ENCODE peak calls at places on chromosomes 5 and 9, in seven cellular contexts. One of them, this sample, is unnamed.

GRCh38 chr5:150573867-150574817 is 66.2 kb downstream of the NDST1 start:
- DNase-seq in stimulated activated naive CD8-positive, alpha-beta T cell treated with anti-CD3 and anti-CD28 coated beads, Interleukin-15, amount 100 ng/mL, for 72 hours: no peak
- DNase-seq in IMR-90: no peak
- DNase-seq in astrocyte of the spinal cord: no peak
- DNase-seq in NCI-H146: no peak
- DNase-seq in LHCN-M2: no peak
- DNase-seq in anterior cingulate cortex: no peak
- DNase-seq in this sample: no peak

GRCh38 chr5:102718819-102719218 is 36.3 kb upstream of the PAM start:
- DNase-seq in anterior cingulate cortex: no peak
- DNase-seq in stimulated activated naive CD8-positive, alpha-beta T cell treated with anti-CD3 and anti-CD28 coated beads, Interleukin-15, amount 100 ng/mL, for 72 hours: no peak
- DNase-seq in astrocyte of the spinal cord: no peak
- DNase-seq in LHCN-M2: peak; percentile 20
- DNase-seq in IMR-90: no peak
- DNase-seq in NCI-H146: no peak
- DNase-seq in this sample: no peak

GRCh38 chr5:59174248-59174844 is 591.5 kb downstream of the RAB3C start:
- DNase-seq in stimulated activated naive CD8-positive, alpha-beta T cell treated with anti-CD3 and anti-CD28 coated beads, Interleukin-15, amount 100 ng/mL, for 72 hours: no peak
- DNase-seq in NCI-H146: peak; percentile 52
- DNase-seq in anterior cingulate cortex: no peak
- DNase-seq in astrocyte of the spinal cord: peak; percentile 85
- DNase-seq in LHCN-M2: peak; percentile 80
- DNase-seq in IMR-90: peak; percentile 87
- DNase-seq in this sample: no peak

GRCh38 chr5:157215143-157215825 is 34.6 kb downstream of the ITK start:
- DNase-seq in NCI-H146: no peak
- DNase-seq in LHCN-M2: no peak
- DNase-seq in IMR-90: no peak
- DNase-seq in anterior cingulate cortex: no peak
- DNase-seq in astrocyte of the spinal cord: no peak
- DNase-seq in stimulated activated naive CD8-positive, alpha-beta T cell treated with anti-CD3 and anti-CD28 coated beads, Interleukin-15, amount 100 ng/mL, for 72 hours: no peak
- DNase-seq in this sample: no peak

GRCh38 chr5:76474377-76474776 is 71.3 kb downstream of the IQGAP2 start:
- DNase-seq in LHCN-M2: no peak
- DNase-seq in stimulated activated naive CD8-positive, alpha-beta T cell treated with anti-CD3 and anti-CD28 coated beads, Interleukin-15, amount 100 ng/mL, for 72 hours: no peak
- DNase-seq in astrocyte of the spinal cord: no peak
- DNase-seq in anterior cingulate cortex: no peak
- DNase-seq in IMR-90: no peak
- DNase-seq in NCI-H146: no peak
- DNase-seq in this sample: no peak

GRCh38 chr5:149419532-149420485 is 40.7 kb upstream of the IL17B start:
- DNase-seq in anterior cingulate cortex: no peak
- DNase-seq in NCI-H146: no peak
- DNase-seq in stimulated activated naive CD8-positive, alpha-beta T cell treated with anti-CD3 and anti-CD28 coated beads, Interleukin-15, amount 100 ng/mL, for 72 hours: no peak
- DNase-seq in LHCN-M2: no peak
- DNase-seq in astrocyte of the spinal cord: no peak
- DNase-seq in IMR-90: no peak
- DNase-seq in this sample: no peak

GRCh38 chr9:120583958-120584369 is 4.0 kb upstream of the CDK5RAP2 start:
- DNase-seq in IMR-90: peak; percentile 93
- DNase-seq in astrocyte of the spinal cord: peak; percentile 92
- DNase-seq in anterior cingulate cortex: peak; percentile 65
- DNase-seq in stimulated activated naive CD8-positive, alpha-beta T cell treated with anti-CD3 and anti-CD28 coated beads, Interleukin-15, amount 100 ng/mL, for 72 hours: peak; percentile 12
- DNase-seq in NCI-H146: peak; percentile 85
- DNase-seq in LHCN-M2: peak; percentile 99
- DNase-seq in this sample: peak; percentile 80

GRCh38 chr5:141902416-141902815 is 21.3 kb upstream of the DELE1 start:
- DNase-seq in astrocyte of the spinal cord: no peak
- DNase-seq in stimulated activated naive CD8-positive, alpha-beta T cell treated with anti-CD3 and anti-CD28 coated beads, Interleukin-15, amount 100 ng/mL, for 72 hours: no peak
- DNase-seq in anterior cingulate cortex: no peak
- DNase-seq in IMR-90: no peak
- DNase-seq in LHCN-M2: no peak
- DNase-seq in NCI-H146: peak; percentile 46
- DNase-seq in this sample: no peak

GRCh38 chr5:127702913-127703575 is at the start of gene CCDC192:
- DNase-seq in NCI-H146: no peak
- DNase-seq in astrocyte of the spinal cord: no peak
- DNase-seq in IMR-90: no peak
- DNase-seq in anterior cingulate cortex: no peak
- DNase-seq in stimulated activated naive CD8-positive, alpha-beta T cell treated with anti-CD3 and anti-CD28 coated beads, Interleukin-15, amount 100 ng/mL, for 72 hours: no peak
- DNase-seq in LHCN-M2: no peak
- DNase-seq in this sample: no peak

GRCh38 chr9:121861501-121862180 is 210.2 kb downstream of the DAB2IP start:
- DNase-seq in NCI-H146: peak; percentile 10
- DNase-seq in IMR-90: no peak
- DNase-seq in astrocyte of the spinal cord: no peak
- DNase-seq in stimulated activated naive CD8-positive, alpha-beta T cell treated with anti-CD3 and anti-CD28 coated beads, Interleukin-15, amount 100 ng/mL, for 72 hours: no peak
- DNase-seq in LHCN-M2: peak; percentile 24
- DNase-seq in anterior cingulate cortex: peak; percentile 14
- DNase-seq in this sample: no peak

GRCh38 chr5:2740849-2741555 is 10.5 kb downstream of the IRX2 start:
- DNase-seq in astrocyte of the spinal cord: no peak
- DNase-seq in NCI-H146: no peak
- DNase-seq in anterior cingulate cortex: no peak
- DNase-seq in LHCN-M2: no peak
- DNase-seq in IMR-90: no peak
- DNase-seq in stimulated activated naive CD8-positive, alpha-beta T cell treated with anti-CD3 and anti-CD28 coated beads, Interleukin-15, amount 100 ng/mL, for 72 hours: no peak
- DNase-seq in this sample: no peak

GRCh38 chr5:14039063-14039462 is 94.6 kb upstream of the DNAH5 start:
- DNase-seq in astrocyte of the spinal cord: peak; percentile 45
- DNase-seq in anterior cingulate cortex: no peak
- DNase-seq in NCI-H146: no peak
- DNase-seq in IMR-90: peak; percentile 51
- DNase-seq in stimulated activated naive CD8-positive, alpha-beta T cell treated with anti-CD3 and anti-CD28 coated beads, Interleukin-15, amount 100 ng/mL, for 72 hours: no peak
- DNase-seq in LHCN-M2: no peak
- DNase-seq in this sample: no peak

GRCh38 chr9:126027566-126027965 is 280.4 kb downstream of the PBX3 start:
- DNase-seq in IMR-90: no peak
- DNase-seq in LHCN-M2: no peak
- DNase-seq in astrocyte of the spinal cord: no peak
- DNase-seq in stimulated activated naive CD8-positive, alpha-beta T cell treated with anti-CD3 and anti-CD28 coated beads, Interleukin-15, amount 100 ng/mL, for 72 hours: no peak
- DNase-seq in NCI-H146: no peak
- DNase-seq in anterior cingulate cortex: no peak
- DNase-seq in this sample: no peak

GRCh38 chr5:74940782-74941363 is 74.7 kb upstream of the FAM169A start:
- DNase-seq in stimulated activated naive CD8-positive, alpha-beta T cell treated with anti-CD3 and anti-CD28 coated beads, Interleukin-15, amount 100 ng/mL, for 72 hours: no peak
- DNase-seq in IMR-90: no peak
- DNase-seq in anterior cingulate cortex: no peak
- DNase-seq in astrocyte of the spinal cord: no peak
- DNase-seq in LHCN-M2: no peak
- DNase-seq in NCI-H146: no peak
- DNase-seq in this sample: no peak

GRCh38 chr9:33446507-33447403 is 638 bp downstream of the AQP3 start:
- DNase-seq in NCI-H146: peak; percentile 54
- DNase-seq in anterior cingulate cortex: no peak
- DNase-seq in astrocyte of the spinal cord: peak; percentile 27
- DNase-seq in LHCN-M2: peak; percentile 92
- DNase-seq in stimulated activated naive CD8-positive, alpha-beta T cell treated with anti-CD3 and anti-CD28 coated beads, Interleukin-15, amount 100 ng/mL, for 72 hours: peak; percentile 66
- DNase-seq in IMR-90: peak; percentile 72
- DNase-seq in this sample: peak; percentile 56

GRCh38 chr9:103364753-103365152 is 369.6 kb downstream of the CYLC2 start:
- DNase-seq in anterior cingulate cortex: no peak
- DNase-seq in stimulated activated naive CD8-positive, alpha-beta T cell treated with anti-CD3 and anti-CD28 coated beads, Interleukin-15, amount 100 ng/mL, for 72 hours: no peak
- DNase-seq in IMR-90: no peak
- DNase-seq in LHCN-M2: peak; percentile 1
- DNase-seq in NCI-H146: no peak
- DNase-seq in astrocyte of the spinal cord: peak; percentile 92
- DNase-seq in this sample: no peak

GRCh38 chr5:141703133-141703561 is 21.1 kb upstream of the ARAP3 start:
- DNase-seq in anterior cingulate cortex: peak; percentile 27
- DNase-seq in astrocyte of the spinal cord: peak; percentile 21
- DNase-seq in IMR-90: no peak
- DNase-seq in LHCN-M2: no peak
- DNase-seq in NCI-H146: no peak
- DNase-seq in stimulated activated naive CD8-positive, alpha-beta T cell treated with anti-CD3 and anti-CD28 coated beads, Interleukin-15, amount 100 ng/mL, for 72 hours: no peak
- DNase-seq in this sample: no peak

GRCh38 chr5:56876325-56876724 is 33.1 kb upstream of the SETD9 start:
- DNase-seq in IMR-90: peak; percentile 14
- DNase-seq in stimulated activated naive CD8-positive, alpha-beta T cell treated with anti-CD3 and anti-CD28 coated beads, Interleukin-15, amount 100 ng/mL, for 72 hours: no peak
- DNase-seq in anterior cingulate cortex: no peak
- DNase-seq in astrocyte of the spinal cord: no peak
- DNase-seq in LHCN-M2: peak; percentile 43
- DNase-seq in NCI-H146: no peak
- DNase-seq in this sample: no peak

GRCh38 chr5:57441557-57441956 is 41.1 kb downstream of the ACTBL2 start:
- DNase-seq in LHCN-M2: peak; percentile 91
- DNase-seq in NCI-H146: no peak
- DNase-seq in anterior cingulate cortex: no peak
- DNase-seq in astrocyte of the spinal cord: peak; percentile 99
- DNase-seq in stimulated activated naive CD8-positive, alpha-beta T cell treated with anti-CD3 and anti-CD28 coated beads, Interleukin-15, amount 100 ng/mL, for 72 hours: no peak
- DNase-seq in IMR-90: peak; percentile 99
- DNase-seq in this sample: no peak

GRCh38 chr5:65334077-65334476 is 147.6 kb downstream of the ADAMTS6 start:
- DNase-seq in astrocyte of the spinal cord: no peak
- DNase-seq in IMR-90: no peak
- DNase-seq in stimulated activated naive CD8-positive, alpha-beta T cell treated with anti-CD3 and anti-CD28 coated beads, Interleukin-15, amount 100 ng/mL, for 72 hours: no peak
- DNase-seq in LHCN-M2: peak; percentile 71
- DNase-seq in anterior cingulate cortex: no peak
- DNase-seq in NCI-H146: peak; percentile 69
- DNase-seq in this sample: no peak

GRCh38 chr5:132662925-132663770 is 5.2 kb downstream of the IL13 start:
- DNase-seq in IMR-90: peak; percentile 21
- DNase-seq in anterior cingulate cortex: no peak
- DNase-seq in NCI-H146: no peak
- DNase-seq in LHCN-M2: peak; percentile 4
- DNase-seq in astrocyte of the spinal cord: no peak
- DNase-seq in stimulated activated naive CD8-positive, alpha-beta T cell treated with anti-CD3 and anti-CD28 coated beads, Interleukin-15, amount 100 ng/mL, for 72 hours: peak; percentile 39
- DNase-seq in this sample: no peak

GRCh38 chr9:93684161-93684765 is 107.9 kb downstream of the PHF2 start:
- DNase-seq in astrocyte of the spinal cord: no peak
- DNase-seq in IMR-90: no peak
- DNase-seq in stimulated activated naive CD8-positive, alpha-beta T cell treated with anti-CD3 and anti-CD28 coated beads, Interleukin-15, amount 100 ng/mL, for 72 hours: no peak
- DNase-seq in NCI-H146: no peak
- DNase-seq in anterior cingulate cortex: no peak
- DNase-seq in LHCN-M2: no peak
- DNase-seq in this sample: no peak

GRCh38 chr5:68074048-68074632 is 141.4 kb upstream of the PIK3R1 start:
- DNase-seq in stimulated activated naive CD8-positive, alpha-beta T cell treated with anti-CD3 and anti-CD28 coated beads, Interleukin-15, amount 100 ng/mL, for 72 hours: no peak
- DNase-seq in anterior cingulate cortex: no peak
- DNase-seq in astrocyte of the spinal cord: no peak
- DNase-seq in NCI-H146: peak; percentile 91
- DNase-seq in IMR-90: no peak
- DNase-seq in LHCN-M2: no peak
- DNase-seq in this sample: no peak

GRCh38 chr9:90033030-90033650 is 428.3 kb downstream of the GADD45G start:
- DNase-seq in stimulated activated naive CD8-positive, alpha-beta T cell treated with anti-CD3 and anti-CD28 coated beads, Interleukin-15, amount 100 ng/mL, for 72 hours: no peak
- DNase-seq in astrocyte of the spinal cord: no peak
- DNase-seq in LHCN-M2: no peak
- DNase-seq in IMR-90: no peak
- DNase-seq in anterior cingulate cortex: no peak
- DNase-seq in NCI-H146: no peak
- DNase-seq in this sample: no peak

GRCh38 chr9:87573841-87574342 is 76.2 kb downstream of the DAPK1 start:
- DNase-seq in LHCN-M2: no peak
- DNase-seq in IMR-90: peak; percentile 34
- DNase-seq in stimulated activated naive CD8-positive, alpha-beta T cell treated with anti-CD3 and anti-CD28 coated beads, Interleukin-15, amount 100 ng/mL, for 72 hours: no peak
- DNase-seq in NCI-H146: no peak
- DNase-seq in anterior cingulate cortex: no peak
- DNase-seq in astrocyte of the spinal cord: no peak
- DNase-seq in this sample: no peak

GRCh38 chr5:1323803-1324173 is 21.1 kb downstream of the CLPTM1L start:
- DNase-seq in astrocyte of the spinal cord: no peak
- DNase-seq in LHCN-M2: no peak
- DNase-seq in stimulated activated naive CD8-positive, alpha-beta T cell treated with anti-CD3 and anti-CD28 coated beads, Interleukin-15, amount 100 ng/mL, for 72 hours: no peak
- DNase-seq in IMR-90: no peak
- DNase-seq in NCI-H146: peak; percentile 22
- DNase-seq in anterior cingulate cortex: no peak
- DNase-seq in this sample: no peak

GRCh38 chr9:37146372-37146771 is 26.0 kb downstream of the ZCCHC7 start:
- DNase-seq in astrocyte of the spinal cord: no peak
- DNase-seq in stimulated activated naive CD8-positive, alpha-beta T cell treated with anti-CD3 and anti-CD28 coated beads, Interleukin-15, amount 100 ng/mL, for 72 hours: no peak
- DNase-seq in IMR-90: no peak
- DNase-seq in LHCN-M2: no peak
- DNase-seq in NCI-H146: no peak
- DNase-seq in anterior cingulate cortex: no peak
- DNase-seq in this sample: peak; percentile 63

GRCh38 chr9:14278291-14278721 is 35.6 kb downstream of the NFIB start:
- DNase-seq in IMR-90: peak; percentile 82
- DNase-seq in NCI-H146: no peak
- DNase-seq in astrocyte of the spinal cord: peak; percentile 83
- DNase-seq in LHCN-M2: peak; percentile 86
- DNase-seq in stimulated activated naive CD8-positive, alpha-beta T cell treated with anti-CD3 and anti-CD28 coated beads, Interleukin-15, amount 100 ng/mL, for 72 hours: no peak
- DNase-seq in anterior cingulate cortex: no peak
- DNase-seq in this sample: no peak

GRCh38 chr5:1732238-1732880 is 67.3 kb downstream of the MRPL36 start:
- DNase-seq in LHCN-M2: no peak
- DNase-seq in astrocyte of the spinal cord: no peak
- DNase-seq in IMR-90: no peak
- DNase-seq in NCI-H146: no peak
- DNase-seq in anterior cingulate cortex: no peak
- DNase-seq in stimulated activated naive CD8-positive, alpha-beta T cell treated with anti-CD3 and anti-CD28 coated beads, Interleukin-15, amount 100 ng/mL, for 72 hours: no peak
- DNase-seq in this sample: no peak

GRCh38 chr5:179858586-179859427 is at the start of gene MRNIP:
- DNase-seq in LHCN-M2: peak; percentile 94
- DNase-seq in astrocyte of the spinal cord: peak; percentile 96
- DNase-seq in IMR-90: peak; percentile 91
- DNase-seq in anterior cingulate cortex: peak; percentile 97
- DNase-seq in stimulated activated naive CD8-positive, alpha-beta T cell treated with anti-CD3 and anti-CD28 coated beads, Interleukin-15, amount 100 ng/mL, for 72 hours: peak; percentile 88
- DNase-seq in NCI-H146: peak; percentile 92
- DNase-seq in this sample: peak; percentile 87